ENCODE peak calls at places on chromosomes 16 and 17, in six cellular contexts. N is fibroblast of mammary gland, S is mucosa of descending colon, M is esophagus muscularis mucosa, I is HFF-Myc, J is lower leg skin. V is an unnamed sample.

GRCh38 chr17:3594056-3594810 is 15.0 kb downstream of the TRPV1 start:
- DNase-seq in S (no peak), I (peak; percentile 43), M (no peak), N (peak; percentile 83), J (no peak), V (no peak)

GRCh38 chr16:48478418-48478817 is 93.2 kb upstream of the SIAH1 start:
- DNase-seq in N (no peak), S (no peak), M (no peak), I (no peak), J (no peak), V (no peak)

GRCh38 chr17:83054518-83055125 is 24.8 kb upstream of the METRNL start:
- DNase-seq in I (no peak), S (no peak), N (no peak), J (no peak), M (no peak), V (no peak)

GRCh38 chr16:79811541-79811940 is 211.0 kb upstream of the MAF start:
- DNase-seq in J (no peak), N (peak; percentile 2), I (no peak), M (no peak), S (no peak), V (no peak)

GRCh38 chr17:7476474-7476873 is 3.0 kb downstream of the ZBTB4 start:
- DNase-seq in J (no peak), N (peak; percentile 66), S (no peak), M (no peak), I (no peak), V (no peak)

GRCh38 chr17:17693253-17693954 is 12.1 kb downstream of the RAI1 start:
- DNase-seq in S (peak; percentile 75), M (no peak), J (no peak), I (no peak), N (no peak), V (peak; percentile 47)

GRCh38 chr16:27726621-27727275 is 176.8 kb downstream of the KATNIP start:
- DNase-seq in M (no peak), S (no peak), J (no peak), N (peak; percentile 89), I (peak; percentile 9), V (no peak)

GRCh38 chr16:20614201-20615141 is 38.3 kb upstream of the ACSM2B start:
- DNase-seq in J (no peak), S (no peak), N (no peak), I (no peak), M (no peak), V (no peak)

GRCh38 chr17:48603959-48604769 is 622 bp downstream of the HOXB6 start:
- DNase-seq in S (peak; percentile 81), N (peak; percentile 70), J (no peak), I (no peak), M (no peak), V (no peak)

GRCh38 chr17:29569245-29569950 is 897 bp downstream of the TP53I13 start:
- DNase-seq in M (no peak), J (peak; percentile 15), I (no peak), S (peak; percentile 39), N (no peak), V (no peak)

DNA sequence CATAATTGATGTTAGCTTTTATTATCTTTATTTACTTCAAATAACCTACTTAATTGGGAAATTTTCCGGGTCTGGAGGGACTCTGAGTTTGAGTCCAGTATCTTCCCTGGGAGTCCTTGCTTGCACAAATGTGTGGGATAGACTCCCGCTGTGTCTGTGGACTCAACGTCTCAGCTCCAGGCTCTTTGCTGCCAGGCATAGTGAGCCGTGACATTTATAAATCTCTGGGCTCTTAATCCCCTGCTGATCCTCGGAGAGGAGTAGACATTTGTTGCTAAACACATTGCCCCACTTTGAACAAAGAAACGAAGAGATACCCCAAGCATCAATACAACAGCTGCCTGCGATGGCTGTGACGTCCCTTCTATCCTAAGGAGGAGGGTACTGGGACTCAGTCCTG is 316.9 kb downstream of the HAPSTR1 start:
- DNase-seq in I (no peak), M (no peak), J (no peak), S (no peak), N (no peak), V (no peak)
- TF ChIP-seq CTCF in I (no peak), M (no peak), J (no peak), S (no peak), N (no peak), V (no peak)

GRCh38 chr17:8629371-8630226 is 926 bp downstream of the MYH10 start:
- DNase-seq in N (peak; percentile 30), J (peak; percentile 21), S (peak; percentile 52), M (no peak), I (no peak), V (peak; percentile 58)

GRCh38 chr17:8631554-8631877 is 991 bp upstream of the MYH10 start:
- DNase-seq in S (no peak), I (no peak), J (no peak), M (no peak), N (peak; percentile 15), V (no peak)

GRCh38 chr17:8630802-8631553 is 453 bp upstream of the MYH10 start:
- DNase-seq in S (peak; percentile 97), M (peak; percentile 98), J (peak; percentile 97), N (peak; percentile 99), I (peak; percentile 99), V (peak; percentile 99)

GRCh38 chr17:8628609-8629169 is 1.8 kb downstream of the MYH10 start:
- DNase-seq in N (peak; percentile 12), M (no peak), J (no peak), S (no peak), I (no peak), V (peak; percentile 32)

DNA sequence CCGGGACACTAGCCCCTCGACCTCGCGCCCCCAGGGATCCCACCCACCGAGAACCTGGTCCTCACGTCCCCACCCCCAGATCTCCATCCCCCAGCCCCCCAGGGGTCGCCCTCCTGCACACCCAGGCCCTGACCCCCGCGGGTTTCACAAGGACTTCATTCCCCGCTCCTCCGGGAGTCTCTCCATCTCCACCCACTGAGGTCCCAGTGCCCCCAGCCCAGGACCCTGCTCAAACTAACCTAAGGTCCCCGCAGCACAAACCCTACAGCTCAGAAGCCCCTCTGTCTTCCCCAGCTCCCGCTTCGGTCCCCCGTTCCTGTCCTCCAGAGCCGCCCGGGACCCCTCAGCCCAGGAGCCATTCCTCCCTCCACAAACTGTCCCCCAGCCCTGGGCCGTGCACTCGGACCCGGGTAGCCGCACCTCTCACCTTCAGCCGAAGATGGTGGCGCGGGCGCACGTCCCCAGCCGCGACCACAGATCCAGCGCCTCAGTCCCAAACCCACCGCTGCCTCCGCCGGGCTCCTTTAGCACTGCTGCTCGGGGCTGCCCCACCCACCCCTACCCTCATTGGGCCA is at the start of gene MYH10:
- DNase-seq in N (no peak), M (no peak), J (no peak), I (no peak), S (peak; percentile 52), V (no peak)
- TF ChIP-seq CTCF in N (no peak), M (no peak), J (no peak), I (no peak), S (no peak), V (no peak)

GRCh38 chr16:82331397-82331796 is 161.4 kb upstream of the MPHOSPH6 start:
- DNase-seq in M (no peak), N (no peak), J (no peak), I (no peak), S (no peak), V (no peak)

GRCh38 chr16:82329504-82330192 is 159.6 kb upstream of the MPHOSPH6 start:
- DNase-seq in M (no peak), S (no peak), N (no peak), J (no peak), I (no peak), V (no peak)

GRCh38 chr16:82329070-82329469 is 159.0 kb upstream of the MPHOSPH6 start:
- DNase-seq in N (no peak), S (no peak), J (no peak), I (no peak), M (no peak), V (no peak)

GRCh38 chr16:82337355-82337754 is 167.3 kb upstream of the MPHOSPH6 start:
- DNase-seq in S (no peak), J (no peak), M (no peak), N (no peak), I (no peak), V (no peak)

GRCh38 chr16:82331974-82332750 is 162.1 kb upstream of the MPHOSPH6 start:
- DNase-seq in N (no peak), M (no peak), S (no peak), I (no peak), J (no peak), V (no peak)
- TF ChIP-seq CTCF in N (no peak), M (no peak), S (no peak), I (no peak), J (no peak), V (no peak)

DNA sequence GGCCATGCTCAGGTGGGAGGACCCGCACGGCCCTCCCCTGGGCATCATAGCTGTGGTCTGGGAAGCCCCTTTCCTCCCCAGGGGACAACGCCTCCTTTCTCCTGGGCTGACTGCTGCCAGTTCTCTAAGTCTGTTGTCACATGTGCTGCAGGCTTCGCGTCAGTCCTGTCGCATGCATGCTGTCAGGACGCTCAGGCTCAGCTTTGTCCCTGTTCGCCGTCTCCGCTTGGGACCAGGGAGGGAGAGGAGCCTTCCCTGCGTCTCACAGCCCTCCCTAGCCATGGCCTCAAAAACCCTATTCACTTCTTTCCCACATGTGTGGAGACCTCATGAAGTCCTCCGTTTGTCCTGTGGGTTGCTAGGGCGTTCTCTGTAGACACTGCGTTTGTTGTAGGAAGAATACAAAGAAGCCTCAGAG is 21.4 kb downstream of the LDHD start:
- DNase-seq in I (no peak), M (no peak), N (no peak), S (no peak), J (no peak), V (no peak)
- TF ChIP-seq CTCF in I (no peak), M (no peak), N (no peak), S (no peak), J (no peak), V (no peak)

V was measured in glutamatergic neuron.